ENCODE peak calls at places on chromosomes 3 and 15, in four cellular contexts. O is RWPE1, L is ureter, J is T-helper 17 cell. F is an unnamed sample.

GRCh38 chr15:66999601-67000000 is 65.8 kb upstream of the SMAD3 start:
- DNase-seq in O (no peak), L (no peak), J (no peak), F (no peak)

GRCh38 chr3:22594990-22595389 is 608.1 kb upstream of the UBE2E2 start:
- DNase-seq in O (no peak), L (no peak), J (no peak), F (no peak)

GRCh38 chr15:68214838-68215234 is 9.7 kb upstream of the CALML4 start:
- DNase-seq in O (no peak), L (no peak), J (no peak), F (no peak)

GRCh38 chr3:138222888-138223287 is 35.8 kb downstream of the ARMC8 start:
- DNase-seq in O (no peak), L (no peak), J (no peak), F (no peak)

GRCh38 chr3:26191556-26191955 is 401.7 kb downstream of the OXSM start:
- DNase-seq in O (no peak), L (no peak), J (no peak), F (no peak)

GRCh38 chr15:74867562-74868458 is 5.4 kb downstream of the SCAMP2 start:
- DNase-seq in O (no peak), L (no peak), J (no peak), F (no peak)

GRCh38 chr3:50617911-50618481 is 1.0 kb downstream of the MAPKAPK3 start:
- DNase-seq in O (no peak), L (no peak), J (no peak), F (no peak)

GRCh38 chr15:86066174-86066829 is 13.4 kb upstream of the AGBL1 start:
- DNase-seq in O (no peak), L (no peak), J (no peak), F (no peak)

GRCh38 chr15:101064795-101065569 is 145.8 kb downstream of the LRRK1 start:
- DNase-seq in O (no peak), L (no peak), J (no peak), F (no peak)

GRCh38 chr3:124663690-124664089 is 66.6 kb upstream of the UMPS start:
- DNase-seq in O (no peak), L (no peak), J (no peak), F (peak)

GRCh38 chr3:130392266-130392665 is 46.8 kb downstream of the COL6A5 start:
- DNase-seq in O (no peak), L (no peak), J (no peak), F (no peak)

GRCh38 chr15:33649217-33649933 is 318.9 kb upstream of the CHRM5 start:
- DNase-seq in O (no peak), L (no peak), J (no peak), F (no peak)

GRCh38 chr15:88255109-88255495 is 1.4 kb downstream of the NTRK3 start:
- DNase-seq in O (no peak), L (no peak), J (no peak), F (no peak)

GRCh38 chr3:139295040-139295439 is 48.8 kb upstream of the MRPS22 start:
- DNase-seq in O (no peak), L (no peak), J (no peak), F (no peak)

GRCh38 chr15:29457729-29458128 is 188.1 kb upstream of the NSMCE3 start:
- DNase-seq in O (no peak), L (no peak), J (no peak), F (no peak)

GRCh38 chr15:86550075-86550474 is 470.4 kb downstream of the AGBL1 start:
- DNase-seq in O (no peak), L (no peak), J (no peak), F (no peak)

GRCh38 chr3:142117052-142117451 is 32.3 kb downstream of the TFDP2 start:
- DNase-seq in O (peak), L (no peak), J (no peak), F (peak)

GRCh38 chr15:88745696-88746095 is 57.5 kb upstream of the ACAN start:
- DNase-seq in O (peak), L (no peak), J (no peak), F (peak)

GRCh38 chr3:152127058-152127457 is 141.7 kb upstream of the MBNL1 start:
- DNase-seq in O (no peak), L (no peak), J (no peak), F (no peak)

GRCh38 chr15:53675832-53676231 is 83.6 kb downstream of the WDR72 start:
- DNase-seq in O (no peak), L (no peak), J (no peak), F (no peak)

GRCh38 chr3:132537297-132537696 is 59.8 kb upstream of the ACKR4 start:
- DNase-seq in O (no peak), L (no peak), J (no peak), F (no peak)

GRCh38 chr15:83709246-83709645 is 55.3 kb downstream of the ADAMTSL3 start:
- DNase-seq in O (no peak), L (no peak), J (no peak), F (no peak)

GRCh38 chr3:14265246-14265962 is 86.8 kb downstream of the LSM3 start:
- DNase-seq in O (peak), L (no peak), J (no peak), F (peak)

GRCh38 chr3:23623841-23624240 is 181.9 kb upstream of the UBE2E1 start:
- DNase-seq in O (no peak), L (no peak), J (no peak), F (peak)

GRCh38 chr15:24976932-24977331 is 22.1 kb downstream of the SNRPN start:
- DNase-seq in O (no peak), L (no peak), J (no peak), F (no peak)

GRCh38 chr3:139677341-139678155 is at the start of gene NMNAT3:
- DNase-seq in O (peak), L (peak), J (peak), F (peak)

GRCh38 chr3:176088962-176089383 is 1108.3 kb downstream of the TBL1XR1 start:
- DNase-seq in O (no peak), L (no peak), J (no peak), F (no peak)

GRCh38 chr3:84092907-84093306 is 865.9 kb upstream of the CADM2 start:
- DNase-seq in O (no peak), L (no peak), J (no peak), F (no peak)

GRCh38 chr3:194046995-194047681 is 88.8 kb upstream of the HES1 start:
- DNase-seq in O (no peak), L (no peak), J (no peak), F (peak)

GRCh38 chr3:159237221-159237620 is 435.4 kb downstream of the MFSD1 start:
- DNase-seq in O (no peak), L (no peak), J (no peak), F (no peak)

GRCh38 chr15:42165081-42165480 is 8.6 kb upstream of the PLA2G4F start:
- DNase-seq in O (no peak), L (no peak), J (no peak), F (peak)

GRCh38 chr15:71530116-71530515 is 280.2 kb upstream of the NR2E3 start:
- DNase-seq in O (no peak), L (no peak), J (no peak), F (no peak)

GRCh38 chr3:11634081-11634635 is 9.6 kb downstream of the VGLL4 start:
- DNase-seq in O (no peak), L (no peak), J (no peak), F (no peak)

GRCh38 chr3:184039414-184039813 is 7.9 kb downstream of the HTR3D start:
- DNase-seq in O (peak), L (no peak), J (no peak), F (peak)

GRCh38 chr3:57078366-57079220 is 18.1 kb downstream of the SPATA12 start:
- DNase-seq in O (peak), L (peak), J (no peak), F (peak)

GRCh38 chr15:25670025-25670554 is 193.0 kb downstream of the ATP10A start:
- DNase-seq in O (no peak), L (peak), J (no peak), F (peak)

GRCh38 chr3:156554515-156554841 is 439 bp downstream of the SSR3 start:
- DNase-seq in O (no peak), L (no peak), J (no peak), F (no peak)

GRCh38 chr3:146896711-146897110 is 291.6 kb upstream of the PLSCR5 start:
- DNase-seq in O (no peak), L (no peak), J (no peak), F (no peak)

GRCh38 chr15:40739854-40740253 is 15.2 kb downstream of the RMDN3 start:
- DNase-seq in O (no peak), L (no peak), J (no peak), F (no peak)

F was measured in amniotic epithelial cell.